ENCODE peak calls at places on chromosomes 13 and 19, in four cellular contexts. O, Y, W and Z are unnamed samples.

GRCh38 chr19:3554254-3555083 is 2.9 kb downstream of the MFSD12 start:
- DNase-seq in O (no peak), Y (no peak), W (no peak), Z (peak; percentile 67)

GRCh38 chr13:107866666-107867623 is 348.4 kb downstream of the LIG4 start:
- DNase-seq in O (no peak), Y (peak; percentile 65), W (no peak), Z (no peak)

GRCh38 chr13:66489172-66489571 is 741.0 kb downstream of the PCDH9 start:
- DNase-seq in O (no peak), Y (no peak), W (no peak), Z (no peak)

GRCh38 chr13:43664700-43665191 is 122.0 kb downstream of the ENOX1 start:
- DNase-seq in O (peak; percentile 18), Y (peak; percentile 86), W (no peak), Z (no peak)

GRCh38 chr13:106003651-106004050 is 531.8 kb downstream of the EFNB2 start:
- DNase-seq in O (no peak), Y (no peak), W (no peak), Z (no peak)

GRCh38 chr13:42377640-42378382 is 105.9 kb downstream of the AKAP11 start:
- DNase-seq in O (no peak), Y (peak; percentile 51), W (peak; percentile 34), Z (no peak)

GRCh38 chr19:1214862-1215731 is 9.5 kb downstream of the STK11 start:
- DNase-seq in O (peak; percentile 78), Y (no peak), W (no peak), Z (peak; percentile 4)

GRCh38 chr13:66689037-66689619 is 541.0 kb downstream of the PCDH9 start:
- DNase-seq in O (no peak), Y (peak; percentile 7), W (no peak), Z (no peak)

GRCh38 chr13:103349664-103350063 is 283.4 kb upstream of the SLC10A2 start:
- DNase-seq in O (peak; percentile 36), Y (no peak), W (no peak), Z (no peak)

GRCh38 chr19:39078436-39079200 is 5.5 kb upstream of the ACP7 start:
- DNase-seq in O (no peak), Y (peak; percentile 97), W (no peak), Z (no peak)

GRCh38 chr13:61954092-61954491 is 538.4 kb upstream of the PCDH20 start:
- DNase-seq in O (no peak), Y (peak; percentile 6), W (no peak), Z (no peak)

GRCh38 chr13:42548731-42549554 is 25.0 kb upstream of the TNFSF11 start:
- DNase-seq in O (no peak), Y (peak; percentile 85), W (peak; percentile 20), Z (no peak)

GRCh38 chr19:2755811-2756210 is 16.0 kb upstream of the SLC39A3 start:
- DNase-seq in O (no peak), Y (no peak), W (no peak), Z (no peak)

GRCh38 chr19:40445945-40446784 is 2.0 kb upstream of the SERTAD3 start:
- DNase-seq in O (no peak), Y (peak; percentile 34), W (no peak), Z (no peak)

GRCh38 chr19:5250127-5250659 is 90.4 kb downstream of the PTPRS start:
- DNase-seq in O (peak; percentile 63), Y (no peak), W (no peak), Z (no peak)

GRCh38 chr13:108086678-108087077 is 128.7 kb downstream of the LIG4 start:
- DNase-seq in O (no peak), Y (peak; percentile 20), W (no peak), Z (no peak)

GRCh38 chr19:47351545-47351944 is 2.4 kb downstream of the DHX34 start:
- DNase-seq in O (no peak), Y (peak; percentile 71), W (no peak), Z (no peak)

GRCh38 chr13:112616586-112617381 is 28.8 kb upstream of the TUBGCP3 start:
- DNase-seq in O (no peak), Y (peak; percentile 49), W (no peak), Z (peak; percentile 15)

GRCh38 chr19:30076101-30076551 is 134.1 kb downstream of the URI1 start:
- DNase-seq in O (no peak), Y (no peak), W (no peak), Z (no peak)

GRCh38 chr13:22135446-22135845 is 464.6 kb downstream of the FGF9 start:
- DNase-seq in O (no peak), Y (no peak), W (no peak), Z (no peak)

GRCh38 chr13:40362502-40362901 is 303.9 kb downstream of the FOXO1 start:
- DNase-seq in O (no peak), Y (peak; percentile 45), W (no peak), Z (no peak)

GRCh38 chr19:869245-870177 is 10.0 kb downstream of the CFD start:
- DNase-seq in O (peak; percentile 66), Y (peak; percentile 93), W (no peak), Z (no peak)

GRCh38 chr19:39765091-39766076 is 13.3 kb upstream of the LEUTX start:
- DNase-seq in O (peak; percentile 17), Y (peak; percentile 21), W (no peak), Z (peak; percentile 56)

GRCh38 chr13:84940801-84941200 is 858.4 kb downstream of the SLITRK6 start:
- DNase-seq in O (no peak), Y (no peak), W (no peak), Z (no peak)

GRCh38 chr13:36981156-36981743 is 17.9 kb downstream of the ALG5 start:
- DNase-seq in O (no peak), Y (peak; percentile 73), W (no peak), Z (no peak)

GRCh38 chr19:51327066-51327985 is 14.6 kb downstream of the VSIG10L start:
- DNase-seq in O (peak; percentile 30), Y (peak; percentile 57), W (no peak), Z (peak; percentile 57)

GRCh38 chr19:43594710-43595604 is 977 bp downstream of the IRGQ start:
- DNase-seq in O (no peak), Y (peak; percentile 77), W (peak; percentile 68), Z (peak; percentile 78)

GRCh38 chr13:75806101-75806500 is 170.0 kb downstream of the LMO7 start:
- DNase-seq in O (no peak), Y (no peak), W (no peak), Z (no peak)

GRCh38 chr19:4575267-4575793 is 15.8 kb upstream of the SEMA6B start:
- DNase-seq in O (peak; percentile 86), Y (peak; percentile 79), W (no peak), Z (no peak)